ENCODE peak calls at places on chromosomes 5 and 9, in four cellular contexts. J, E, W and Q are unnamed samples.
A peak's percentile ranks its signal among the peaks of the same experiment; 100 is the strongest.

GRCh38 chr9:12185856-12186255 is 507.3 kb upstream of the TYRP1 start:
- DNase-seq in W (no peak), E (no peak), J (no peak), Q (no peak)

GRCh38 chr5:172918421-172919371 is 40.5 kb upstream of the RPL26L1 start:
- DNase-seq in J (no peak), W (no peak), E (no peak), Q (no peak)

GRCh38 chr9:34338664-34339063 is 9.3 kb downstream of the NUDT2 start:
- DNase-seq in J (no peak), W (peak; percentile 46), E (no peak), Q (no peak)

GRCh38 chr5:95846554-95847260 is 24.2 kb upstream of the GLRX start:
- DNase-seq in W (peak; percentile 91), J (peak; percentile 75), E (no peak), Q (peak; percentile 83)

GRCh38 chr9:136437430-136437829 is 2.2 kb downstream of the INPP5E start:
- DNase-seq in W (no peak), J (peak; percentile 23), E (no peak), Q (peak; percentile 47)

GRCh38 chr9:14030350-14030823 is 283.6 kb downstream of the NFIB start:
- DNase-seq in W (no peak), J (peak; percentile 90), E (no peak), Q (peak; percentile 73)

GRCh38 chr5:115343855-115344254 is 47.4 kb upstream of the CCDC112 start:
- DNase-seq in E (no peak), W (no peak), J (peak; percentile 73), Q (no peak)

GRCh38 chr5:172878585-172879433 is 44.8 kb downstream of the ERGIC1 start:
- DNase-seq in W (no peak), J (peak; percentile 58), E (no peak), Q (peak; percentile 96)

GRCh38 chr9:136693490-136694162 is 6.4 kb upstream of the AGPAT2 start:
- DNase-seq in J (peak; percentile 16), W (no peak), E (no peak), Q (peak; percentile 55)

GRCh38 chr5:138224712-138225111 is 11.6 kb upstream of the CDC23 start:
- DNase-seq in W (no peak), J (no peak), E (no peak), Q (no peak)

GRCh38 chr5:111743993-111744392 is 13.0 kb downstream of the NREP start:
- DNase-seq in E (no peak), W (no peak), J (no peak), Q (no peak)

GRCh38 chr9:90985631-90986030 is 184.0 kb downstream of the SYK start:
- DNase-seq in W (no peak), E (no peak), J (no peak), Q (no peak)

GRCh38 chr9:18018661-18019060 is 439.8 kb downstream of the SH3GL2 start:
- DNase-seq in J (no peak), E (no peak), W (no peak), Q (no peak)

GRCh38 chr9:15246688-15247087 is 60.3 kb downstream of the TTC39B start:
- DNase-seq in J (peak; percentile 45), W (no peak), E (no peak), Q (no peak)

GRCh38 chr9:132792547-132792946 is 85.5 kb downstream of the AK8 start:
- DNase-seq in E (no peak), W (no peak), J (no peak), Q (no peak)

GRCh38 chr5:38369692-38370091 is 111.3 kb downstream of the EGFLAM start:
- DNase-seq in W (no peak), E (no peak), J (no peak), Q (no peak)

GRCh38 chr5:14086261-14086660 is 56.9 kb upstream of the TRIO start:
- DNase-seq in W (no peak), J (no peak), E (no peak), Q (no peak)

GRCh38 chr9:70987986-70988385 is 133.4 kb downstream of the TRPM3 start:
- DNase-seq in J (peak; percentile 56), W (no peak), E (no peak), Q (peak; percentile 26)

GRCh38 chr5:41334758-41335157 is 121.4 kb upstream of the C6 start:
- DNase-seq in W (peak; percentile 77), J (peak; percentile 19), E (no peak), Q (no peak)

GRCh38 chr9:132857601-132858342 is 20.3 kb downstream of the AK8 start:
- DNase-seq in W (no peak), J (peak; percentile 46), E (no peak), Q (no peak)

GRCh38 chr9:38084556-38084880 is 15.5 kb upstream of the SHB start:
- DNase-seq in E (peak; percentile 62), W (peak; percentile 36), J (no peak), Q (no peak)

GRCh38 chr5:143968071-143968878 is 156.3 kb downstream of the HMHB1 start:
- DNase-seq in J (peak; percentile 73), W (peak; percentile 39), E (no peak), Q (peak; percentile 72)